ENCODE peak calls at places on chromosome 1, in four cellular contexts. D, E, Z and K are unnamed samples.

GRCh38 chr1:230422221-230422981 is 3.7 kb downstream of the PGBD5 start:
- DNase-seq in D (no peak), E (no peak), Z (no peak), K (no peak)

GRCh38 chr1:185337221-185337620 is 20.2 kb upstream of the IVNS1ABP start:
- DNase-seq in E (peak), D (no peak), Z (no peak), K (no peak)

GRCh38 chr1:50858761-50859160 is 101.3 kb downstream of the FAF1 start:
- DNase-seq in D (no peak), Z (no peak), E (no peak), K (no peak)

GRCh38 chr1:30649321-30649991 is 73.9 kb downstream of the MATN1 start:
- DNase-seq in D (no peak), Z (peak), E (no peak), K (no peak)

GRCh38 chr1:66446261-66447001 is 87.5 kb upstream of the SGIP1 start:
- DNase-seq in E (peak), Z (no peak), D (no peak), K (peak)

GRCh38 chr1:185939142-185939541 is 205.0 kb downstream of the HMCN1 start:
- DNase-seq in E (peak), Z (no peak), D (no peak), K (peak)

GRCh38 chr1:7640350-7640749 is 130.7 kb upstream of the VAMP3 start:
- DNase-seq in E (no peak), Z (no peak), D (no peak), K (no peak)

GRCh38 chr1:51968632-51969031 is 21.9 kb downstream of the RAB3B start:
- DNase-seq in Z (no peak), E (no peak), D (no peak), K (no peak)

GRCh38 chr1:22319608-22320007 is 132.0 kb upstream of the ZBTB40 start:
- DNase-seq in Z (no peak), D (no peak), E (no peak), K (no peak)

GRCh38 chr1:109846148-109846547 is 64.5 kb upstream of the CSF1 start:
- DNase-seq in Z (no peak), D (no peak), E (no peak), K (no peak)

GRCh38 chr1:85366391-85366790 is 90.0 kb upstream of the BCL10 start:
- DNase-seq in D (no peak), Z (no peak), E (peak), K (peak)

GRCh38 chr1:199821029-199821779 is 206.3 kb upstream of the NR5A2 start:
- DNase-seq in D (no peak), Z (no peak), E (no peak), K (no peak)

GRCh38 chr1:8096105-8097011 is 70.2 kb upstream of the ERRFI1 start:
- DNase-seq in D (no peak), E (peak), Z (no peak), K (peak)

GRCh38 chr1:208249300-208249699 is 5.1 kb upstream of the PLXNA2 start:
- DNase-seq in E (no peak), Z (no peak), D (no peak), K (no peak)

GRCh38 chr1:173329747-173330146 is 122.6 kb upstream of the TNFSF4 start:
- DNase-seq in D (no peak), Z (no peak), E (peak), K (no peak)

GRCh38 chr1:50661626-50662025 is 238.4 kb upstream of the DMRTA2 start:
- DNase-seq in D (no peak), Z (no peak), E (peak), K (no peak)

GRCh38 chr1:205128050-205128449 is 6.3 kb upstream of the RBBP5 start:
- DNase-seq in E (no peak), D (no peak), Z (no peak), K (no peak)

GRCh38 chr1:61116421-61116820 is 34.1 kb downstream of the NFIA start:
- DNase-seq in Z (no peak), E (no peak), D (no peak), K (no peak)